ENCODE peak calls at places on chromosomes 13 and 19, in six cellular contexts. One of them, this sample, is unnamed.

GRCh38 chr19:18650048-18650435 is 13.2 kb downstream of the KLHL26 start:
- DNase-seq in H1: no peak
- DNase-seq in K562: no peak
- DNase-seq in HCT116: no peak
- DNase-seq in HepG2: no peak
- DNase-seq in GM12878: no peak
- DNase-seq in this sample: no peak

GRCh38 chr13:36131215-36131930 is at the start of gene DCLK1:
- DNase-seq in H1: peak; percentile 77
- DNase-seq in K562: no peak
- DNase-seq in HCT116: no peak
- DNase-seq in HepG2: no peak
- DNase-seq in GM12878: no peak
- DNase-seq in this sample: peak; percentile 13

GRCh38 chr19:46970815-46971214 is 48.8 kb upstream of the NPAS1 start:
- DNase-seq in H1: no peak
- DNase-seq in K562: no peak
- DNase-seq in HCT116: peak; percentile 48
- DNase-seq in HepG2: no peak
- DNase-seq in GM12878: no peak
- DNase-seq in this sample: no peak

GRCh38 chr19:38736036-38736412 is 8.2 kb downstream of the CAPN12 start:
- DNase-seq in H1: peak; percentile 77
- DNase-seq in K562: peak; percentile 71
- DNase-seq in HCT116: no peak
- DNase-seq in HepG2: no peak
- DNase-seq in GM12878: no peak
- DNase-seq in this sample: no peak

GRCh38 chr19:13629687-13630357 is 123.5 kb upstream of the CACNA1A start:
- DNase-seq in H1: no peak
- DNase-seq in K562: no peak
- DNase-seq in HCT116: no peak
- DNase-seq in HepG2: no peak
- DNase-seq in GM12878: no peak
- DNase-seq in this sample: no peak

GRCh38 chr13:98524391-98524790 is 52.5 kb downstream of the STK24 start:
- DNase-seq in H1: no peak
- DNase-seq in K562: no peak
- DNase-seq in HCT116: no peak
- DNase-seq in HepG2: no peak
- DNase-seq in GM12878: no peak
- DNase-seq in this sample: no peak

GRCh38 chr13:24192036-24192810 is 31.7 kb downstream of the SPATA13 start:
- DNase-seq in H1: no peak
- DNase-seq in K562: no peak
- DNase-seq in HCT116: no peak
- DNase-seq in HepG2: no peak
- DNase-seq in GM12878: no peak
- DNase-seq in this sample: no peak

GRCh38 chr13:87999141-87999765 is 328.1 kb downstream of the SLITRK5 start:
- DNase-seq in H1: no peak
- DNase-seq in K562: no peak
- DNase-seq in HCT116: no peak
- DNase-seq in HepG2: no peak
- DNase-seq in GM12878: no peak
- DNase-seq in this sample: no peak

GRCh38 chr19:35457173-35457572 is 9.1 kb downstream of the FFAR2 start:
- DNase-seq in H1: no peak
- DNase-seq in K562: peak; percentile 3
- DNase-seq in HCT116: no peak
- DNase-seq in HepG2: no peak
- DNase-seq in GM12878: peak; percentile 68
- DNase-seq in this sample: no peak

GRCh38 chr13:112442483-112443090 is 66.4 kb downstream of the SPACA7 start:
- DNase-seq in H1: no peak
- DNase-seq in K562: no peak
- DNase-seq in HCT116: no peak
- DNase-seq in HepG2: no peak
- DNase-seq in GM12878: no peak
- DNase-seq in this sample: no peak

GRCh38 chr19:13827656-13828055 is 32.4 kb downstream of the ZSWIM4 start:
- DNase-seq in H1: no peak
- DNase-seq in K562: no peak
- DNase-seq in HCT116: no peak
- DNase-seq in HepG2: no peak
- DNase-seq in GM12878: no peak
- DNase-seq in this sample: no peak

GRCh38 chr19:7385062-7385461 is 36.3 kb downstream of the ARHGEF18 start:
- DNase-seq in H1: no peak
- DNase-seq in K562: no peak
- DNase-seq in HCT116: no peak
- DNase-seq in HepG2: no peak
- DNase-seq in GM12878: no peak
- DNase-seq in this sample: no peak

GRCh38 chr19:13644648-13645047 is 119.7 kb upstream of the MRI1 start:
- DNase-seq in H1: no peak
- DNase-seq in K562: peak; percentile 83
- DNase-seq in HCT116: no peak
- DNase-seq in HepG2: no peak
- DNase-seq in GM12878: no peak
- DNase-seq in this sample: no peak

GRCh38 chr19:23002690-23003422 is at the start of gene ZNF728:
- DNase-seq in H1: no peak
- DNase-seq in K562: peak; percentile 19
- DNase-seq in HCT116: no peak
- DNase-seq in HepG2: no peak
- DNase-seq in GM12878: no peak
- DNase-seq in this sample: peak; percentile 46

GRCh38 chr13:76829572-76830327 is 56.5 kb downstream of the KCTD12 start:
- DNase-seq in H1: no peak
- DNase-seq in K562: no peak
- DNase-seq in HCT116: no peak
- DNase-seq in HepG2: no peak
- DNase-seq in GM12878: no peak
- DNase-seq in this sample: no peak

GRCh38 chr13:34931572-34931971 is 10.5 kb upstream of the NBEA start:
- DNase-seq in H1: no peak
- DNase-seq in K562: no peak
- DNase-seq in HCT116: peak; percentile 13
- DNase-seq in HepG2: peak; percentile 18
- DNase-seq in GM12878: no peak
- DNase-seq in this sample: no peak

GRCh38 chr13:87280139-87280538 is 391.0 kb upstream of the SLITRK5 start:
- DNase-seq in H1: no peak
- DNase-seq in K562: no peak
- DNase-seq in HCT116: no peak
- DNase-seq in HepG2: no peak
- DNase-seq in GM12878: no peak
- DNase-seq in this sample: no peak

GRCh38 chr19:1177322-1178114 is 3.5 kb upstream of the SBNO2 start:
- DNase-seq in H1: no peak
- DNase-seq in K562: no peak
- DNase-seq in HCT116: peak; percentile 61
- DNase-seq in HepG2: no peak
- DNase-seq in GM12878: no peak
- DNase-seq in this sample: no peak

GRCh38 chr19:7944177-7944761 is 803 bp upstream of the TIMM44 start:
- DNase-seq in H1: peak; percentile 90
- DNase-seq in K562: peak; percentile 71
- DNase-seq in HCT116: peak; percentile 85
- DNase-seq in HepG2: peak; percentile 86
- DNase-seq in GM12878: peak; percentile 58
- DNase-seq in this sample: peak; percentile 85

GRCh38 chr13:96542986-96543385 is 451.3 kb downstream of the OXGR1 start:
- DNase-seq in H1: no peak
- DNase-seq in K562: no peak
- DNase-seq in HCT116: no peak
- DNase-seq in HepG2: no peak
- DNase-seq in GM12878: no peak
- DNase-seq in this sample: no peak

GRCh38 chr19:5880604-5881078 is 10.3 kb upstream of the FUT5 start:
- DNase-seq in H1: no peak
- DNase-seq in K562: no peak
- DNase-seq in HCT116: no peak
- DNase-seq in HepG2: peak; percentile 90
- DNase-seq in GM12878: no peak
- DNase-seq in this sample: peak; percentile 48

GRCh38 chr19:42421101-42421500 is 6.1 kb downstream of the LIPE start:
- DNase-seq in H1: no peak
- DNase-seq in K562: no peak
- DNase-seq in HCT116: no peak
- DNase-seq in HepG2: no peak
- DNase-seq in GM12878: no peak
- DNase-seq in this sample: no peak

GRCh38 chr19:32870154-32870573 is 597 bp upstream of the SLC7A9 start:
- DNase-seq in H1: peak; percentile 58
- DNase-seq in K562: no peak
- DNase-seq in HCT116: no peak
- DNase-seq in HepG2: peak; percentile 16
- DNase-seq in GM12878: no peak
- DNase-seq in this sample: no peak

GRCh38 chr19:14103310-14103709 is 12.8 kb upstream of the SAMD1 start:
- DNase-seq in H1: no peak
- DNase-seq in K562: no peak
- DNase-seq in HCT116: no peak
- DNase-seq in HepG2: no peak
- DNase-seq in GM12878: no peak
- DNase-seq in this sample: no peak

GRCh38 chr19:2811221-2811722 is 8.4 kb upstream of the ZNF554 start:
- DNase-seq in H1: no peak
- DNase-seq in K562: no peak
- DNase-seq in HCT116: no peak
- DNase-seq in HepG2: peak; percentile 81
- DNase-seq in GM12878: no peak
- DNase-seq in this sample: no peak

GRCh38 chr19:1947651-1948209 is 6.8 kb downstream of the CSNK1G2 start:
- DNase-seq in H1: no peak
- DNase-seq in K562: no peak
- DNase-seq in HCT116: no peak
- DNase-seq in HepG2: no peak
- DNase-seq in GM12878: no peak
- DNase-seq in this sample: no peak

GRCh38 chr19:38494379-38494778 is 60.9 kb downstream of the RYR1 start:
- DNase-seq in H1: no peak
- DNase-seq in K562: no peak
- DNase-seq in HCT116: no peak
- DNase-seq in HepG2: no peak
- DNase-seq in GM12878: no peak
- DNase-seq in this sample: peak; percentile 18

DNA sequence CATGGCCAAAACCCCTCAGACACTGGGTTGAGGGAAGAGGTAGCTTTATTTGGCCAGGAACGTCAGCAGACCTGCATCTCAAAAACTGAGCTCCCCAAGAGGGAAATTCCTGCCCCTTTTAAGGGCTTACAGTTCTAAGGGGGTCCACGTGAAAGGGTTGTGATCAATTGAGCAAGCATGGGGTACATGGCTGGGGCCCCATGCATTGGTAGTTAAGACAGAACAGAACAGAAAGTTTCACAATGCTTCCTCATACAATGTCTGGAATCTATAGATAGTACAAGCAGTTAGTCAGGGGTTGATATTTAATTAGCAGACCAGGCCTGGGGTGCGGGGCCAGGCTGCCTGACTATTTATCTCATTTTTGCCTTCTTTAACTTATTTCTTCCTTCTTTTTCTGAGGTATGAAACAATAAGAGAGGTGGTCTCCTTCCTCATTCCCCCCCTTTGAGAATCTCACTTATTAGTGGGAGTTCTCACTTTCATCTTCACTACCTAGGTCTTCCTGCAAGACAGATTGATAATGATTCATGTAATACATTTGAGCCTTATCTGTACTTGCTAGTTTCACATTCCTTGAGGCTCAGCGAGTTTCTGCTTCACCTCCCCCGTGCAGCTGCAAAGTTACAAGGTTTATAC is 84.8 kb downstream of the SLC25A15 start:
- DNase-seq in H1: no peak
- DNase-seq in K562: no peak
- DNase-seq in HCT116: no peak
- DNase-seq in HepG2: no peak
- DNase-seq in GM12878: no peak
- DNase-seq in this sample: no peak
- H3K9me3 ChIP-seq in H1: peaks cover 22% of the 10 kb centered on the region
- H3K9me3 ChIP-seq in K562: peaks cover 4% of the 10 kb centered on the region
- H3K9me3 ChIP-seq in HCT116: peaks cover 23% of the 10 kb centered on the region
- H3K9me3 ChIP-seq in HepG2: peaks cover 47% of the 10 kb centered on the region
- H3K9me3 ChIP-seq in GM12878: peaks cover 9% of the 10 kb centered on the region
- H3K9me3 ChIP-seq in this sample: peaks cover 47% of the 10 kb centered on the region

GRCh38 chr19:53880716-53881481 is 1.1 kb upstream of the PRKCG start:
- DNase-seq in H1: no peak
- DNase-seq in K562: no peak
- DNase-seq in HCT116: no peak
- DNase-seq in HepG2: no peak
- DNase-seq in GM12878: no peak
- DNase-seq in this sample: no peak
- H3K4me3 ChIP-seq in H1: peak overlapping the region; percentile 50
- H3K4me3 ChIP-seq in K562: no peak overlapping the region
- H3K4me3 ChIP-seq in HCT116: peak overlapping the region; percentile 52
- H3K4me3 ChIP-seq in HepG2: peak overlapping the region; percentile 68
- H3K4me3 ChIP-seq in GM12878: no peak overlapping the region
- H3K4me3 ChIP-seq in this sample: no peak overlapping the region

GRCh38 chr13:47374741-47375140 is 477.9 kb upstream of the HTR2A start:
- DNase-seq in H1: no peak
- DNase-seq in K562: no peak
- DNase-seq in HCT116: no peak
- DNase-seq in HepG2: no peak
- DNase-seq in GM12878: no peak
- DNase-seq in this sample: no peak
- TF ChIP-seq ZNF274 in H1: no peak
- TF ChIP-seq ZNF274 in K562: no peak
- TF ChIP-seq ZNF274 in HCT116: no peak
- TF ChIP-seq ZNF274 in HepG2: no peak
- TF ChIP-seq ZNF274 in GM12878: no peak
- TF ChIP-seq ZNF274 in this sample: no peak

GRCh38 chr19:53057904-53058579 is 13.5 kb downstream of the ERVV-2 start:
- DNase-seq in H1: peak; percentile 90
- DNase-seq in K562: no peak
- DNase-seq in HCT116: no peak
- DNase-seq in HepG2: no peak
- DNase-seq in GM12878: no peak
- DNase-seq in this sample: peak; percentile 60
- H3K9me3 ChIP-seq in H1: peaks cover 3% of the 10 kb centered on the region
- H3K9me3 ChIP-seq in K562: peaks cover 2% of the 10 kb centered on the region
- H3K9me3 ChIP-seq in HCT116: peaks cover 10% of the 10 kb centered on the region
- H3K9me3 ChIP-seq in HepG2: peaks cover 73% of the 10 kb centered on the region
- H3K9me3 ChIP-seq in GM12878: peaks cover 10% of the 10 kb centered on the region
- H3K9me3 ChIP-seq in this sample: peaks cover 9% of the 10 kb centered on the region

GRCh38 chr19:11094520-11094894 is 5.2 kb downstream of the LDLR start:
- DNase-seq in H1: no peak
- DNase-seq in K562: no peak
- DNase-seq in HCT116: no peak
- DNase-seq in HepG2: no peak
- DNase-seq in GM12878: no peak
- DNase-seq in this sample: no peak
- H3K4me3 ChIP-seq in H1: no peak overlapping the region
- H3K4me3 ChIP-seq in K562: peak overlapping the region; percentile 13
- H3K4me3 ChIP-seq in HCT116: peak overlapping the region; percentile 28
- H3K4me3 ChIP-seq in HepG2: peak overlapping the region; percentile 40
- H3K4me3 ChIP-seq in GM12878: peak overlapping the region; percentile 50
- H3K4me3 ChIP-seq in this sample: no peak overlapping the region